ENCODE peak calls at places on chromosomes 12 and 14, in five cellular contexts. Z is AG10803; G is ACHN; Q is stimulated activated CD4-positive, alpha-beta T cell treated with anti-CD3 and anti-CD28 coated beads, Interleukin-15, amount 100 ng/mL, for 48 hours; C is OCI-LY7. W is an unnamed sample.

GRCh38 chr12:124651508-124652273 is 84.3 kb upstream of the NCOR2 start:
- DNase-seq in Q (no peak), Z (no peak), G (no peak), C (no peak), W (no peak)

GRCh38 chr12:84627582-84627981 is 285.0 kb downstream of the SLC6A15 start:
- DNase-seq in C (no peak), G (no peak), Q (no peak), Z (no peak), W (no peak)

GRCh38 chr12:42468341-42468821 is 121.2 kb downstream of the PRICKLE1 start:
- DNase-seq in Z (no peak), C (peak; percentile 78), Q (no peak), G (no peak), W (peak; percentile 79)

GRCh38 chr12:58583541-58583940 is 336.8 kb downstream of the LRIG3 start:
- DNase-seq in Q (no peak), G (no peak), Z (peak; percentile 72), C (no peak), W (no peak)

GRCh38 chr12:103880299-103881142 is 39.5 kb upstream of the NT5DC3 start:
- DNase-seq in G (no peak), C (no peak), Z (no peak), Q (no peak), W (no peak)

GRCh38 chr14:90060312-90060964 is 1.4 kb upstream of the KCNK13 start:
- DNase-seq in Z (peak; percentile 21), G (peak; percentile 1), C (no peak), Q (peak; percentile 10), W (no peak)

GRCh38 chr14:100873083-100873482 is 30.4 kb downstream of the RTL1 start:
- DNase-seq in C (no peak), Q (no peak), G (no peak), Z (no peak), W (no peak)

GRCh38 chr14:76089151-76089550 is 62.6 kb upstream of the GPATCH2L start:
- DNase-seq in C (no peak), Q (no peak), G (no peak), Z (no peak), W (no peak)

GRCh38 chr14:69582207-69582606 is 7.5 kb upstream of the CCDC177 start:
- DNase-seq in Z (no peak), C (no peak), Q (no peak), G (no peak), W (no peak)

GRCh38 chr12:120539303-120539702 is 5.1 kb downstream of the RNF10 start:
- DNase-seq in G (peak; percentile 25), C (no peak), Q (no peak), Z (peak; percentile 67), W (no peak)

GRCh38 chr14:64612021-64612380 is 62.2 kb downstream of the PPP1R36 start:
- DNase-seq in G (peak; percentile 61), Z (peak; percentile 83), C (no peak), Q (no peak), W (no peak)

GRCh38 chr12:27807063-27807703 is 27.1 kb upstream of the MANSC4 start:
- DNase-seq in G (no peak), Q (no peak), Z (no peak), C (no peak), W (peak; percentile 33)